ENCODE peak calls at places on chromosomes 16 and 17, in six cellular contexts. J is Peyer's patch, X is fibroblast of the aortic adventitia, S is brain microvascular endothelial cell, A is AG04449, K is body of pancreas. P is an unnamed sample.

GRCh38 chr17:82065638-82066303 is at the start of gene DUS1L:
- DNase-seq in J (peak), X (peak), S (no peak), A (no peak), K (peak), P (peak)

GRCh38 chr17:47188266-47188665 is 829 bp downstream of the CDC27 start:
- DNase-seq in J (no peak), X (peak), S (peak), A (no peak), K (no peak), P (peak)

GRCh38 chr17:33580215-33580614 is 287.1 kb upstream of the ASIC2 start:
- DNase-seq in J (no peak), X (no peak), S (no peak), A (no peak), K (no peak), P (no peak)

GRCh38 chr17:68733241-68734176 is 132.3 kb upstream of the FAM20A start:
- DNase-seq in J (no peak), X (peak), S (peak), A (no peak), K (peak), P (peak)

GRCh38 chr17:45314761-45315549 is 1.9 kb downstream of the MAP3K14 start:
- DNase-seq in J (no peak), X (no peak), S (no peak), A (no peak), K (no peak), P (peak)

GRCh38 chr17:13871261-13871660 is 198.0 kb upstream of the COX10 start:
- DNase-seq in J (no peak), X (no peak), S (no peak), A (no peak), K (no peak), P (no peak)

GRCh38 chr17:81556175-81556691 is 4.1 kb upstream of the FAAP100 start:
- DNase-seq in J (peak), X (no peak), S (peak), A (no peak), K (no peak), P (peak)

GRCh38 chr17:72863511-72864175 is 228.8 kb downstream of the SLC39A11 start:
- DNase-seq in J (no peak), X (no peak), S (no peak), A (no peak), K (no peak), P (no peak)

GRCh38 chr17:73952136-73952497 is 251.4 kb upstream of the RPL38 start:
- DNase-seq in J (no peak), X (no peak), S (no peak), A (no peak), K (no peak), P (no peak)

GRCh38 chr17:31216053-31216751 is 80.8 kb downstream of the OMG start:
- DNase-seq in J (no peak), X (peak), S (peak), A (peak), K (no peak), P (peak)

GRCh38 chr17:3543453-3543852 is 14.2 kb downstream of the TRPV3 start:
- DNase-seq in J (no peak), X (no peak), S (no peak), A (no peak), K (no peak), P (no peak)

GRCh38 chr17:31299624-31300023 is 2.6 kb upstream of the OMG start:
- DNase-seq in J (no peak), X (no peak), S (no peak), A (no peak), K (no peak), P (no peak)

GRCh38 chr17:74921045-74921681 is 1.9 kb downstream of the USH1G start:
- DNase-seq in J (no peak), X (no peak), S (no peak), A (no peak), K (no peak), P (no peak)

GRCh38 chr17:81019563-81020442 is 15.1 kb upstream of the BAIAP2 start:
- DNase-seq in J (no peak), X (no peak), S (no peak), A (no peak), K (no peak), P (no peak)

GRCh38 chr17:66695098-66695497 is 139.8 kb upstream of the CACNG5 start:
- DNase-seq in J (no peak), X (no peak), S (no peak), A (no peak), K (no peak), P (no peak)

GRCh38 chr16:50195756-50196155 is 42.6 kb downstream of the TENT4B start:
- DNase-seq in J (no peak), X (no peak), S (no peak), A (no peak), K (no peak), P (no peak)

GRCh38 chr16:68234188-68235104 is 1.5 kb downstream of the ESRP2 start:
- DNase-seq in J (peak), X (no peak), S (no peak), A (no peak), K (peak), P (no peak)

GRCh38 chr16:86396318-86396882 is 113.9 kb upstream of the FOXF1 start:
- DNase-seq in J (no peak), X (peak), S (peak), A (no peak), K (no peak), P (peak)

GRCh38 chr17:55609737-55610201 is 98.5 kb upstream of the SMIM36 start:
- DNase-seq in J (peak), X (peak), S (peak), A (no peak), K (peak), P (peak)

GRCh38 chr17:43766413-43767052 is 7.9 kb upstream of the SOST start:
- DNase-seq in J (peak), X (peak), S (peak), A (no peak), K (peak), P (peak)

GRCh38 chr16:22813223-22813945 is 578 bp upstream of the HS3ST2 start:
- DNase-seq in J (peak), X (peak), S (no peak), A (no peak), K (peak), P (peak)
- H3K4me3 ChIP-seq in J (peak), X (no peak), S (no peak), A (peak), K (no peak), P (no peak)

DNA sequence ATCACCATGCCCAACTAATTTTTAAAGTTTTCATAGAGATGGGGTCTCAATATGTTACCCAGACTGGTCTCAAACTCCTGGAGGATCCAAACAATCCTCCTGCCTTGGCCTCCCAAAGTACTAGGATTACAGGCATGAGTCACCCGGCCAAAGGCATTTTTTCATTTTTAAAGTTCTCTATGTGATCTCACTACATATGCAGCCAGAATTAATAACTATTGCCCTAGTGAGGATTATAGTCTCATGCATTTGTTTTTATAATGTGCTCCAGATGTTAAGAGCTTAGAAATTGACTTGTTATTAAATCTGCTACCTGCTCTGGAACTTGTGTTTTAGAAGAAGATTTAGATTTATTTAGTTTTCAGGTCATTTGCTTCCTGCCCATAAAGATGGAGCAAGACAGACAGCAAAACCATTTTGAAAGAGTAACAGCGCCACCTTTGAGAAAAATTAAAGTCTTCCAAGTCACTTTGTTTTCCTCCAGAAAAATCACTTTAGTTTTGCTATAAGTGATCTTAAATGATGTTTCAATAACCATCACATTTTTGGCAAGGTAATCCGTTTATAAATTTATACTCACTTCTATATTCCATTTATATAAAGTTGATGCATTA is 79.5 kb downstream of the CA4 start:
- DNase-seq in J (no peak), X (peak), S (no peak), A (no peak), K (no peak), P (peak)
- TF ChIP-seq CTCF in J (peak), X (no peak), S (peak), A (no peak), K (no peak), P (peak)

GRCh38 chr17:58006924-58007780 is at the start of gene SRSF1:
- DNase-seq in J (peak), X (peak), S (peak), A (peak), K (peak), P (peak)
- H3K4me3 ChIP-seq in J (peak), X (peak), S (peak), A (peak), K (peak), P (peak)

GRCh38 chr16:24834459-24835335 is 11.1 kb upstream of the SLC5A11 start:
- DNase-seq in J (peak), X (peak), S (peak), A (no peak), K (no peak), P (peak)
- TF ChIP-seq CTCF in J (peak), X (peak), S (peak), A (peak), K (no peak), P (peak)

DNA sequence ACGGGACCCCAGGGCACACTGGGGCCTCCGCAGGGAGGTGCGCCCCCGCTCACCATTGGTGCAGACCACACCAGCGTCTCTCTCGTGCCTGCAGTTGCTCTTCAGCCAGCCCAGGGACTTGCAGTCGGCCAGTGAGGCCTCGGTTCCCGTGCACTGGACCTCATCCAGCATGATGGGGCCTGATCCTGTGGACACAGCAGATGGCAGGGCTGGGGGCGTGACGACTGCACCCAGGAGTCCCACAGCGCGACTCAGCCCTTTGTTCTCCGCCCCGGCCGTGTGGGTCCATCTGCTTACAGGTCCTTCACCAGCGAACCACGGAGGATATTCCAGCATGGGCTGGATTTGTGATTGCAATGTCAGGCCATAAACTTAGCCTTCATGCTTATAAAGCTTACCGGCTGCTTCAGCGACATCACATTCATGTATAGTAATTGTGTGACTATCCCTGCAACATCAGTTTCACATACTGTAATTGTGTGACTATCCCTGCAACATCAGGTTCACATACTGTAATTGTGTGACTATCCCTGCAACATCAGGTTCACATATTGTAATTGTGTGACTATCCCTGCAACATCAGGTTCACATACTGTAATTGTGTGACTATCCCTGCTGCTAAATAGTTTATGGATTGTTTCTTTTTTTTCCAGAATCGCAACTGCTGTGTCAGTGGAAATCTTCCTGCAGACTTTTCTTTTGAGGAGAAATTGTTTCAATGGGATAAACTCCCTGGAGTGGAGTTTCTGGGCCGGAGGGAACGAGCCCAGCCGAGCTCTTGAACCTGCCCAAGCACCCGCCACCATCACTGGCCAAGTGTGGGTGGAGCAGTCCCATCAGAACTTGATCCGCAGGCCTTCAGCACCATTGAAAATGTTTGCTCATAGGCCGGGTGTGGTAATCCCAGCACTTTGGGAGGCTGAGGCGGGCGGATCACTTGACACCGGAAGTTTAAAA is 4.8 kb downstream of the LGALS3BP start:
- DNase-seq in J (peak), X (peak), S (peak), A (peak), K (peak), P (peak)
- H3K4me3 ChIP-seq in J (no peak), X (peak), S (no peak), A (no peak), K (no peak), P (no peak)

P was measured in choroid plexus epithelial cell.